ENCODE peak calls at places on chromosomes 5 and 9, in seven cellular contexts. E is heart right ventricle; V is astrocyte; H is lung; Q is naive thymus-derived CD4-positive, alpha-beta T cell; O is endodermal cell; R is IMR-90. J is an unnamed sample. For H3K36me3, the result is how much of the 10 kb centered on the place peaks cover.

GRCh38 chr5:61330879-61331406 is 1.1 kb upstream of the ZSWIM6 start:
- DNase-seq in E (peak), V (peak), H (peak), Q (peak), O (peak), R (peak), J (peak)

GRCh38 chr5:64678400-64678799 is 11.9 kb upstream of the SHISAL2B start:
- DNase-seq in E (no peak), V (no peak), H (no peak), Q (no peak), O (no peak), R (no peak), J (no peak)

GRCh38 chr5:147921134-147921533 is 14.8 kb upstream of the C5orf46 start:
- DNase-seq in E (no peak), V (no peak), H (no peak), Q (no peak), O (no peak), R (no peak), J (no peak)

GRCh38 chr9:79812507-79813261 is 240.9 kb downstream of the TLE4 start:
- DNase-seq in E (no peak), V (peak), H (no peak), Q (peak), O (no peak), R (no peak), J (no peak)

GRCh38 chr5:148482697-148483462 is 99.1 kb downstream of the FBXO38 start:
- DNase-seq in E (peak), V (peak), H (peak), Q (peak), O (peak), R (peak), J (peak)

GRCh38 chr5:73451218-73452130 is 2.9 kb upstream of the FOXD1 start:
- DNase-seq in E (peak), V (no peak), H (peak), Q (peak), O (peak), R (peak), J (peak)

GRCh38 chr9:113137196-113138168 is 13.3 kb upstream of the SLC31A2 start:
- DNase-seq in E (peak), V (no peak), H (no peak), Q (no peak), O (no peak), R (no peak), J (no peak)

GRCh38 chr5:122929980-122930379 is 84.6 kb downstream of the SNX24 start:
- DNase-seq in E (no peak), V (no peak), H (no peak), Q (no peak), O (no peak), R (no peak), J (no peak)

GRCh38 chr5:1293997-1294838 is 650 bp downstream of the TERT start:
- DNase-seq in E (no peak), V (no peak), H (no peak), Q (no peak), O (peak), R (no peak), J (peak)

GRCh38 chr5:159317849-159318248 is 12.4 kb downstream of the IL12B start:
- DNase-seq in E (no peak), V (no peak), H (no peak), Q (no peak), O (no peak), R (no peak), J (no peak)

GRCh38 chr9:83299556-83299955 is 236.6 kb upstream of the RASEF start:
- DNase-seq in E (no peak), V (peak), H (no peak), Q (no peak), O (no peak), R (no peak), J (no peak)

GRCh38 chr9:137021979-137022619 is 5.9 kb downstream of the ABCA2 start:
- DNase-seq in E (peak), V (no peak), H (peak), Q (peak), O (peak), R (peak), J (peak)

GRCh38 chr9:97559111-97559514 is 57.6 kb downstream of the TMOD1 start:
- DNase-seq in E (no peak), V (no peak), H (no peak), Q (no peak), O (no peak), R (peak), J (no peak)

GRCh38 chr9:109468927-109469326 is 29.2 kb downstream of the PTPN3 start:
- DNase-seq in E (no peak), V (no peak), H (no peak), Q (no peak), O (no peak), R (no peak), J (no peak)

GRCh38 chr9:133453651-133454050 is 6.1 kb upstream of the CACFD1 start:
- DNase-seq in E (no peak), V (peak), H (no peak), Q (no peak), O (no peak), R (no peak), J (no peak)

GRCh38 chr9:69945671-69946141 is 97.9 kb upstream of the MAMDC2 start:
- DNase-seq in E (peak), V (no peak), H (peak), Q (no peak), O (no peak), R (peak), J (no peak)

GRCh38 chr5:39570418-39571027 is 145.7 kb upstream of the DAB2 start:
- DNase-seq in E (no peak), V (peak), H (no peak), Q (peak), O (no peak), R (peak), J (no peak)

GRCh38 chr9:76218868-76219462 is 175.3 kb downstream of the RFK start:
- DNase-seq in E (no peak), V (peak), H (no peak), Q (no peak), O (peak), R (no peak), J (no peak)

GRCh38 chr9:91033802-91034201 is 232.2 kb downstream of the SYK start:
- DNase-seq in E (no peak), V (no peak), H (no peak), Q (peak), O (peak), R (no peak), J (peak)

GRCh38 chr9:129273136-129273895 is 95.3 kb upstream of the IER5L start:
- DNase-seq in E (no peak), V (no peak), H (no peak), Q (no peak), O (peak), R (no peak), J (no peak)

GRCh38 chr5:132528866-132529634 is 14.3 kb downstream of the IL5 start:
- DNase-seq in E (no peak), V (no peak), H (no peak), Q (no peak), O (no peak), R (no peak), J (no peak)

GRCh38 chr5:132526974-132527564 is 16.3 kb downstream of the IL5 start:
- DNase-seq in E (no peak), V (no peak), H (no peak), Q (no peak), O (no peak), R (peak), J (no peak)

GRCh38 chr5:132525299-132525724 is 18.0 kb downstream of the IL5 start:
- DNase-seq in E (no peak), V (no peak), H (no peak), Q (no peak), O (no peak), R (no peak), J (no peak)

GRCh38 chr5:132530946-132531345 is 12.4 kb downstream of the IL5 start:
- DNase-seq in E (no peak), V (no peak), H (no peak), Q (no peak), O (no peak), R (no peak), J (no peak)

GRCh38 chr5:132526290-132526973 is 16.9 kb downstream of the IL5 start:
- DNase-seq in E (peak), V (no peak), H (no peak), Q (peak), O (peak), R (peak), J (peak)
- H3K4me3 ChIP-seq in E (no peak), V (no peak), H (no peak), Q (no peak), O (peak), R (no peak), J (peak)

GRCh38 chr5:176901260-176902101 is 2.3 kb upstream of the HK3 start:
- DNase-seq in E (no peak), V (no peak), H (no peak), Q (no peak), O (no peak), R (peak), J (no peak)

GRCh38 chr5:176904276-176904675 is 5.1 kb upstream of the HK3 start:
- DNase-seq in E (no peak), V (no peak), H (no peak), Q (no peak), O (no peak), R (no peak), J (no peak)

GRCh38 chr5:176900783-176901204 is 1.6 kb upstream of the HK3 start:
- DNase-seq in E (no peak), V (no peak), H (no peak), Q (no peak), O (no peak), R (no peak), J (no peak)

GRCh38 chr5:176902102-176902814 is 3.1 kb upstream of the HK3 start:
- DNase-seq in E (no peak), V (no peak), H (no peak), Q (no peak), O (no peak), R (no peak), J (no peak)

GRCh38 chr5:176902911-176903664 is 3.9 kb upstream of the HK3 start:
- DNase-seq in E (no peak), V (no peak), H (no peak), Q (no peak), O (no peak), R (no peak), J (no peak)
- H3K36me3 ChIP-seq in E (half or more), V (under half), H (under half), Q (half or more), O (half or more), R (under half), J (under half)

GRCh38 chr5:140925806-140926205 is 293 bp upstream of the PCDHAC1 start:
- DNase-seq in E (no peak), V (no peak), H (no peak), Q (no peak), O (no peak), R (no peak), J (no peak)

GRCh38 chr5:140926211-140926902 is at the start of gene PCDHAC1:
- DNase-seq in E (peak), V (peak), H (peak), Q (no peak), O (peak), R (no peak), J (peak)

DNA sequence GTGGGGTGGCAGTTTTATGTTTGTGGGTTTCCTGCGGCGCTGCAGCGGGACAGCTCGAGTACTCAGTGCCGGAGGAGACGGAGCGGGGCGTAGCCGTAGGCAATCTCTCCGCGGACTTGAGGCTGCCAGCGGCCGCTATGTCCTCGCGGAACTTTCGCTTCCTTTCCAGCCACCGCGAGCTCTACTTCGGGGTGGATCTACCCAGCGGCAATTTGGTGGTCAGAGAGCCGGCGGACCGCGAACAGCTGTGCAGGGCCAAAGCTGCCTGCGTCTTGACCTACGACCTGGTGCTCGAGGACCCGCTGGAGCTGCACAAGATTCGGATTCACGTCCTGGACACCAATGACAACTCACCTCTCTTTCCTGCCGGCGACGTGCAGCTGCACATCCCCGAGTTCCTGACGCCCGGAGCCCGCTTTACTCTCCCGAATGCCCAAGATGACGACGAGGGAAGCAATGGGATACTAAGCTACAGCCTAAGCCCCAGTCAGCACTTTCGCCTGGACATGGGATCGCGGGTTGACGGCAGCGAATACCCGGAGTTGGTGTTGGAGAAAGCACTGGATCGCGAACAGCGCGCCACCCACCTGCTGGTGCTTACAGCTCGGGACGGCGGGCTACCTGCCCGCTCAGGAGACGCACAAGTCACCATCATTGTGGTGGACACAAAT is 939 bp downstream of the PCDHAC1 start:
- DNase-seq in E (peak), V (no peak), H (peak), Q (no peak), O (peak), R (no peak), J (no peak)
- H3K4me3 ChIP-seq in E (peak), V (peak), H (peak), Q (no peak), O (peak), R (peak), J (peak)

GRCh38 chr9:121322737-121323448 is 47.2 kb downstream of the STOM start:
- DNase-seq in E (no peak), V (no peak), H (no peak), Q (no peak), O (no peak), R (no peak), J (no peak)
- H3K36me3 ChIP-seq in E (half or more), V (under half), H (half or more), Q (under half), O (under half), R (half or more), J (under half)

DNA sequence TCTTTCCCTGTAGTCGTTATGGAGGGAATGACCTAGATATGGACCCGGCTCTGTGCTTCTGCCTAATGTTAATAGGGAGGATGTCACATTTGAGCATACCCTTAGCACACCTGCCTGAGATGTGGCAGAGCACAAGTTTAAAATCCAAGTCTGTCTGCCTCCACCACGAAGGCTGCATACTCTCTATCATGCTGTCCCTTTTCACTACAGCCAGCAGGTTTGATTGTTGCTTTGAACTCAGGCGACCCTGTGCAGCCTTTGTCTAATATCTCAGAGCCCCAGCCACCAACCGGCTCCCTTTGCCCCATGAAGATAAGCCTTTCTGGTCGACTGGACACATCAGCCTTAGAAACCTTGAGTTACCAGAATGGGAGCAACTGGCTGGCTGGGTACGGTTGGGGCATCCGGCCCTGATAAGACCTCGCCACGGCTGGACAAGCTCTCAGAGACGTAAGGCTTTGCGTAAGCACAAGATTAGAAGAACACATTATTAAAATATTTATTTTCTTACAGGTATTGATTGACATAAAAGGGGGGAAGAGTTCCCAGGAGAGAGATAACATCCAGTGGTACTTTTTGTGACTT is 222.0 kb upstream of the TRIM32 start:
- DNase-seq in E (no peak), V (no peak), H (no peak), Q (no peak), O (no peak), R (no peak), J (peak)
- H3K4me3 ChIP-seq in E (no peak), V (no peak), H (no peak), Q (no peak), O (no peak), R (no peak), J (peak)

DNA sequence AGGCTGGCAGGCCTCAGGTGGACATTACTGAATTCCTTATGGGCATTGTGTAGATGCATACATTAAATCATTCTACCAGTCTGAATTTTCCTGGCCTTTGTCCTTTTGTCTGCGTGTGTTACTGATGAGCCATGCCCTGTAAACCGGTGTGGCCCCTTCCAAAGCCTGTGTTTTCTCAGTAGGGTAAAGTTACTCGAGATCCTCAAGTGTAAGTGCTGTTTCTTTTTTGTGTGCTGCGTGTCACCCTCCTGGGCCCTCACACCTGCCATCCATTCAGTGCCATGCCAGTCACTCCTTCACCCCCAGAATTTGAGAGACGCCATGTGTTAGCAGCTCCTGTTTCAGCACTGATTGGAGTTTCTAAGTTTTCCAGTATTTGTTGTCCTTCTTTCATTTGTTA is 288.3 kb downstream of the FANCC start:
- DNase-seq in E (no peak), V (no peak), H (no peak), Q (no peak), O (no peak), R (no peak), J (no peak)
- H3K36me3 ChIP-seq in E (under half), V (under half), H (under half), Q (under half), O (under half), R (under half), J (under half)

GRCh38 chr9:33030285-33030684 is 5.2 kb downstream of the DNAJA1 start:
- DNase-seq in E (no peak), V (no peak), H (no peak), Q (no peak), O (no peak), R (no peak), J (no peak)
- H3K4me3 ChIP-seq in E (no peak), V (no peak), H (no peak), Q (no peak), O (no peak), R (no peak), J (no peak)

GRCh38 chr9:86340356-86341006 is 13.7 kb downstream of the TUT7 start:
- DNase-seq in E (no peak), V (no peak), H (no peak), Q (no peak), O (no peak), R (peak), J (no peak)

GRCh38 chr9:86344818-86345217 is 9.4 kb downstream of the TUT7 start:
- DNase-seq in E (no peak), V (no peak), H (no peak), Q (no peak), O (no peak), R (no peak), J (no peak)

GRCh38 chr9:86337469-86338107 is 16.6 kb downstream of the TUT7 start:
- DNase-seq in E (no peak), V (no peak), H (no peak), Q (no peak), O (no peak), R (no peak), J (no peak)

GRCh38 chr9:86341007-86341491 is 13.2 kb downstream of the TUT7 start:
- DNase-seq in E (no peak), V (peak), H (no peak), Q (no peak), O (no peak), R (no peak), J (no peak)

DNA sequence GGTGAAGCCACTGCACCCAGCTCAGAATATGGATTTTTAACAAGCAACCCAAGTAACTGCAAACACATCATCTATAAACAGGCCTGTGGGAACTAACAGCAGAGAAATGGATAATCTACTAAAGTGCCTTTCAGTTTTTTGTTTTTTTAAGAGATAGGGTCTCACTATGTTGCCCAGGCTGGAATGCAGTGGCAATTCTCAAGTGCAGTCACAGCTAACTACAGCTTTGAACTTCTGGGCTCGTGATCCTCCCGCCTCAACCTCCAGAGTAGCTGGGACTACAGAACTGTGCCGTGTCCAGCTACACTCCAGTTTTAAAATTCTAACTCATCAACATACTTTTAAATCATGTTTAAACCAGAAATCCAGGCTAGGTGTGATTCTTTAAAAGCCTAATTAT is 11.9 kb downstream of the TUT7 start:
- DNase-seq in E (no peak), V (no peak), H (no peak), Q (no peak), O (no peak), R (no peak), J (no peak)
- H3K36me3 ChIP-seq in E (half or more), V (half or more), H (under half), Q (under half), O (half or more), R (under half), J (under half)